ENCODE peak calls at places on chromosomes 6 and 20, in four cellular contexts. Z is stomach, I is GM12865, V is MV-4-11. N is an unnamed sample.

GRCh38 chr6:81795890-81796289 is 43.4 kb upstream of the TENT5A start:
- DNase-seq in Z (no peak), V (no peak), I (no peak), N (no peak)

GRCh38 chr20:19820520-19821211 is 62.6 kb downstream of the RIN2 start:
- DNase-seq in V (no peak), I (peak; percentile 38), Z (no peak), N (no peak)

GRCh38 chr6:31586596-31586995 is 519 bp downstream of the LST1 start:
- DNase-seq in Z (no peak), V (peak; percentile 95), I (peak; percentile 45), N (no peak)

GRCh38 chr6:136967874-136968752 is 46.0 kb downstream of the SLC35D3 start:
- DNase-seq in Z (peak; percentile 86), V (peak; percentile 59), I (peak; percentile 83), N (peak; percentile 11)

GRCh38 chr6:131175559-131175958 is 40.3 kb downstream of the AKAP7 start:
- DNase-seq in V (no peak), Z (no peak), I (no peak), N (no peak)

GRCh38 chr6:92577077-92577719 is 842.2 kb downstream of the EPHA7 start:
- DNase-seq in I (no peak), Z (no peak), V (no peak), N (no peak)

GRCh38 chr6:90184334-90185298 is 112.0 kb downstream of the BACH2 start:
- DNase-seq in V (peak; percentile 43), I (no peak), Z (peak; percentile 63), N (no peak)

GRCh38 chr6:83463886-83464285 is 33.0 kb upstream of the ME1 start:
- DNase-seq in V (peak; percentile 80), I (no peak), Z (no peak), N (no peak)

GRCh38 chr6:38906582-38906981 is 142.0 kb upstream of the GLP1R start:
- DNase-seq in I (no peak), V (no peak), Z (no peak), N (no peak)

GRCh38 chr20:49938173-49939163 is 2.3 kb downstream of the RNF114 start:
- DNase-seq in I (no peak), Z (peak; percentile 47), V (no peak), N (no peak)

GRCh38 chr6:56862415-56863175 is 92.3 kb upstream of the BEND6 start:
- DNase-seq in Z (no peak), I (no peak), V (no peak), N (no peak)

GRCh38 chr6:63844287-63844686 is 208.7 kb downstream of the PHF3 start:
- DNase-seq in Z (no peak), I (no peak), V (no peak), N (no peak)

GRCh38 chr20:23139524-23139923 is 53.4 kb upstream of the CD93 start:
- DNase-seq in Z (no peak), V (no peak), I (no peak), N (no peak)

GRCh38 chr20:61731363-61732181 is 334.1 kb downstream of the TAF4 start:
- DNase-seq in Z (no peak), V (no peak), I (no peak), N (no peak)

GRCh38 chr20:24578605-24579004 is 109.2 kb downstream of the SYNDIG1 start:
- DNase-seq in Z (no peak), I (no peak), V (no peak), N (no peak)

GRCh38 chr6:125547320-125547843 is 202.1 kb upstream of the HEY2 start:
- DNase-seq in V (no peak), I (no peak), Z (no peak), N (no peak)

GRCh38 chr6:149031545-149032317 is 284.9 kb downstream of the UST start:
- DNase-seq in I (peak; percentile 62), V (peak; percentile 73), Z (no peak), N (no peak)

GRCh38 chr20:45359069-45359405 is 3.9 kb upstream of the SYS1 start:
- DNase-seq in Z (peak; percentile 44), V (peak; percentile 23), I (no peak), N (no peak)

GRCh38 chr6:144197919-144198318 is 47.6 kb downstream of the STX11 start:
- DNase-seq in V (no peak), Z (no peak), I (no peak), N (no peak)

GRCh38 chr20:50550531-50550930 is 40.3 kb downstream of the PTPN1 start:
- DNase-seq in I (no peak), Z (no peak), V (no peak), N (no peak)

GRCh38 chr20:45372646-45373352 is 5.3 kb downstream of the TP53TG5 start:
- DNase-seq in V (no peak), Z (no peak), I (no peak), N (no peak)

GRCh38 chr6:118216751-118217150 is 309.7 kb downstream of the SLC35F1 start:
- DNase-seq in V (no peak), Z (no peak), I (no peak), N (no peak)

GRCh38 chr20:35387334-35387733 is 24.4 kb downstream of the UQCC1 start:
- DNase-seq in Z (no peak), I (no peak), V (no peak), N (no peak)

GRCh38 chr20:11544029-11544678 is 373.5 kb upstream of the BTBD3 start:
- DNase-seq in V (peak; percentile 71), Z (no peak), I (peak; percentile 76), N (no peak)

GRCh38 chr20:21808863-21809664 is 103.6 kb downstream of the PAX1 start:
- DNase-seq in V (no peak), Z (peak; percentile 56), I (peak; percentile 50), N (no peak)

GRCh38 chr6:163310096-163310972 is 104.2 kb upstream of the QKI start:
- DNase-seq in I (no peak), V (no peak), Z (no peak), N (no peak)

GRCh38 chr6:32196682-32197616 is 4.5 kb upstream of the GPSM3 start:
- DNase-seq in Z (no peak), V (peak; percentile 65), I (peak; percentile 63), N (no peak)

GRCh38 chr6:2773450-2773849 is 8.3 kb downstream of the WRNIP1 start:
- DNase-seq in V (no peak), Z (no peak), I (no peak), N (no peak)

GRCh38 chr6:43451348-43451747 is 4.0 kb downstream of the DLK2 start:
- DNase-seq in V (no peak), I (no peak), Z (no peak), N (no peak)

GRCh38 chr6:161242779-161243693 is 30.8 kb downstream of the AGPAT4 start:
- DNase-seq in I (no peak), Z (no peak), V (peak; percentile 86), N (no peak)

GRCh38 chr6:19394051-19394450 is 443.1 kb upstream of the ID4 start:
- DNase-seq in I (no peak), V (no peak), Z (no peak), N (no peak)

GRCh38 chr6:140027239-140027638 is 652.8 kb upstream of the CITED2 start:
- DNase-seq in I (no peak), Z (no peak), V (peak; percentile 66), N (no peak)

GRCh38 chr6:11921017-11921438 is 91.1 kb upstream of the HIVEP1 start:
- DNase-seq in V (no peak), I (no peak), Z (peak; percentile 42), N (no peak)

GRCh38 chr20:62174870-62175624 is 7.8 kb upstream of the MTG2 start:
- DNase-seq in V (no peak), I (no peak), Z (no peak), N (no peak)

GRCh38 chr20:50601511-50602431 is 89.6 kb downstream of the RIPOR3 start:
- DNase-seq in I (no peak), Z (no peak), V (no peak), N (no peak)

GRCh38 chr20:58078741-58079522 is 149.5 kb downstream of the ANKRD60 start:
- DNase-seq in V (no peak), I (no peak), Z (no peak), N (no peak)

GRCh38 chr20:13220194-13220856 is 749 bp upstream of the ISM1 start:
- DNase-seq in V (no peak), I (no peak), Z (peak; percentile 27), N (no peak)

N was measured in activated CD4-positive, CD25-positive, alpha-beta regulatory T cell.